ENCODE peak calls at places on chromosomes 5 and 9, in eight cellular contexts. H, W, K, I, E, D, M and L are unnamed samples.

GRCh38 chr5:103362211-103362610 is 103.6 kb downstream of the MACIR start:
- DNase-seq in K (no peak), H (no peak), W (no peak), M (no peak), I (no peak), D (no peak), E (no peak), L (no peak)

GRCh38 chr5:56838409-56839039 is 23.2 kb downstream of the MAP3K1 start:
- DNase-seq in M (peak; percentile 42), D (peak; percentile 33), W (no peak), I (no peak), E (no peak), H (no peak), K (no peak), L (no peak)

GRCh38 chr9:93960221-93960970 is 5.2 kb upstream of the BARX1 start:
- DNase-seq in W (peak; percentile 43), H (no peak), K (no peak), E (peak; percentile 60), D (no peak), M (no peak), I (peak; percentile 64), L (peak; percentile 56)

GRCh38 chr9:131179561-131180219 is 54.3 kb downstream of the NUP214 start:
- DNase-seq in H (no peak), E (no peak), W (no peak), I (no peak), M (peak; percentile 28), K (no peak), D (no peak), L (no peak)

GRCh38 chr5:179373101-179373934 is 28.1 kb upstream of the ADAMTS2 start:
- DNase-seq in H (peak; percentile 48), D (no peak), W (no peak), E (no peak), I (peak; percentile 40), K (no peak), M (no peak), L (no peak)

GRCh38 chr5:6568909-6569308 is 63.9 kb downstream of the NSUN2 start:
- DNase-seq in D (no peak), W (no peak), E (no peak), K (no peak), I (no peak), M (no peak), H (no peak), L (no peak)

GRCh38 chr9:137408651-137409405 is 14.1 kb downstream of the EXD3 start:
- DNase-seq in D (no peak), H (no peak), W (no peak), M (no peak), I (no peak), K (no peak), E (no peak), L (no peak)

GRCh38 chr9:99001892-99002291 is 58.2 kb downstream of the COL15A1 start:
- DNase-seq in W (no peak), D (no peak), H (no peak), E (no peak), K (no peak), M (no peak), I (no peak), L (no peak)

GRCh38 chr5:54981928-54982327 is 3.5 kb downstream of the ESM1 start:
- DNase-seq in W (no peak), H (no peak), K (no peak), D (no peak), I (no peak), E (no peak), M (no peak), L (no peak)

GRCh38 chr5:151740958-151741373 is 17.5 kb downstream of the ATOX1 start:
- DNase-seq in K (no peak), M (no peak), E (no peak), W (no peak), H (no peak), I (no peak), D (no peak), L (no peak)

GRCh38 chr9:20744046-20744630 is 60.1 kb downstream of the FOCAD start:
- DNase-seq in E (no peak), I (no peak), K (no peak), M (no peak), D (no peak), H (no peak), W (no peak), L (no peak)

GRCh38 chr5:163585206-163585605 is 79.8 kb downstream of the MAT2B start:
- DNase-seq in E (no peak), K (no peak), W (no peak), H (no peak), M (no peak), D (no peak), I (no peak), L (no peak)

GRCh38 chr5:141691286-141691866 is 9.3 kb upstream of the ARAP3 start:
- DNase-seq in H (no peak), D (no peak), E (no peak), K (no peak), I (no peak), W (no peak), M (no peak), L (no peak)

GRCh38 chr5:93359296-93359957 is 221.6 kb downstream of the NR2F1-AS1 start:
- DNase-seq in M (no peak), H (no peak), E (no peak), K (no peak), W (no peak), I (no peak), D (no peak), L (no peak)

GRCh38 chr9:7507026-7507425 is 292.6 kb downstream of the DMAC1 start:
- DNase-seq in D (no peak), M (no peak), W (no peak), H (no peak), K (no peak), E (no peak), I (no peak), L (no peak)
- TF ChIP-seq EP300 in D (no peak), M (no peak), W (no peak), H (no peak), K (no peak), E (no peak), I (no peak), L (no peak)

GRCh38 chr5:134113908-134114875 is at the start of gene TCF7:
- DNase-seq in W (peak; percentile 86), I (peak; percentile 86), E (peak; percentile 99), H (peak; percentile 81), K (peak; percentile 59), M (no peak), D (peak; percentile 68), L (peak; percentile 85)
- TF ChIP-seq POLR2AphosphoS5 in W (peak; percentile 67), I (peak; percentile 58), E (no peak), H (no peak), K (peak; percentile 50), M (no peak), D (peak; percentile 34), L (peak; percentile 61)

GRCh38 chr5:149712439-149713147 is 17.5 kb upstream of the PPARGC1B start:
- DNase-seq in E (no peak), H (no peak), W (no peak), M (no peak), K (no peak), D (no peak), I (no peak), L (no peak)
- H3K27me3 ChIP-seq in E (peaks cover 21% of the 10 kb centered on the region), H (no peaks in the 10 kb centered on the region), W (no peaks in the 10 kb centered on the region), M (peaks cover 3% of the 10 kb centered on the region), K (peaks cover 1% of the 10 kb centered on the region), D (peaks cover 2% of the 10 kb centered on the region), I (no peaks in the 10 kb centered on the region), L (no peaks in the 10 kb centered on the region)

GRCh38 chr5:157594237-157594636 is 18.7 kb upstream of the ADAM19 start:
- DNase-seq in I (no peak), M (no peak), W (no peak), K (no peak), D (no peak), E (no peak), H (no peak), L (no peak)
- TF ChIP-seq EP300 in I (no peak), M (no peak), W (no peak), K (no peak), D (no peak), E (no peak), H (no peak), L (no peak)